ENCODE peak calls at places on chromosomes 5 and 9, in ten cellular contexts. One of them, this sample, is unnamed.

GRCh38 chr9:115058684-115059315 is 59.2 kb downstream of the TNC start:
- DNase-seq in activated naive CD8-positive, alpha-beta T cell treated with anti-CD3 and anti-CD28 coated beads for 36 hours: no peak
- DNase-seq in iris pigment epithelial cell: peak
- DNase-seq in HuH-7.5: no peak
- DNase-seq in stimulated activated CD4-positive, alpha-beta T cell treated with anti-CD3 and anti-CD28 coated beads, Interleukin-4, amount 100 ng/mL, for 24 hours: no peak
- DNase-seq in COR-L47: no peak
- DNase-seq in NCI-H1417: no peak
- DNase-seq in fibroblast of pulmonary artery: peak
- DNase-seq in T47D: no peak
- DNase-seq in GM18507: no peak
- DNase-seq in this sample: peak

GRCh38 chr9:13485068-13485596 is 205.6 kb upstream of the MPDZ start:
- DNase-seq in activated naive CD8-positive, alpha-beta T cell treated with anti-CD3 and anti-CD28 coated beads for 36 hours: no peak
- DNase-seq in iris pigment epithelial cell: peak
- DNase-seq in HuH-7.5: no peak
- DNase-seq in stimulated activated CD4-positive, alpha-beta T cell treated with anti-CD3 and anti-CD28 coated beads, Interleukin-4, amount 100 ng/mL, for 24 hours: no peak
- DNase-seq in COR-L47: no peak
- DNase-seq in NCI-H1417: no peak
- DNase-seq in fibroblast of pulmonary artery: peak
- DNase-seq in T47D: no peak
- DNase-seq in GM18507: no peak
- DNase-seq in this sample: peak

GRCh38 chr9:131628821-131629197 is 83.5 kb downstream of the PRRT1B start:
- DNase-seq in activated naive CD8-positive, alpha-beta T cell treated with anti-CD3 and anti-CD28 coated beads for 36 hours: no peak
- DNase-seq in iris pigment epithelial cell: no peak
- DNase-seq in HuH-7.5: no peak
- DNase-seq in stimulated activated CD4-positive, alpha-beta T cell treated with anti-CD3 and anti-CD28 coated beads, Interleukin-4, amount 100 ng/mL, for 24 hours: no peak
- DNase-seq in COR-L47: no peak
- DNase-seq in NCI-H1417: no peak
- DNase-seq in fibroblast of pulmonary artery: no peak
- DNase-seq in T47D: no peak
- DNase-seq in GM18507: no peak
- DNase-seq in this sample: no peak

GRCh38 chr5:96687812-96688453 is 25.8 kb downstream of the CAST start:
- DNase-seq in activated naive CD8-positive, alpha-beta T cell treated with anti-CD3 and anti-CD28 coated beads for 36 hours: no peak
- DNase-seq in iris pigment epithelial cell: peak
- DNase-seq in HuH-7.5: peak
- DNase-seq in stimulated activated CD4-positive, alpha-beta T cell treated with anti-CD3 and anti-CD28 coated beads, Interleukin-4, amount 100 ng/mL, for 24 hours: no peak
- DNase-seq in COR-L47: peak
- DNase-seq in NCI-H1417: no peak
- DNase-seq in fibroblast of pulmonary artery: peak
- DNase-seq in T47D: peak
- DNase-seq in GM18507: no peak
- DNase-seq in this sample: peak

GRCh38 chr5:149672701-149673455 is 57.2 kb upstream of the PPARGC1B start:
- DNase-seq in activated naive CD8-positive, alpha-beta T cell treated with anti-CD3 and anti-CD28 coated beads for 36 hours: no peak
- DNase-seq in iris pigment epithelial cell: no peak
- DNase-seq in HuH-7.5: no peak
- DNase-seq in stimulated activated CD4-positive, alpha-beta T cell treated with anti-CD3 and anti-CD28 coated beads, Interleukin-4, amount 100 ng/mL, for 24 hours: no peak
- DNase-seq in COR-L47: no peak
- DNase-seq in NCI-H1417: no peak
- DNase-seq in fibroblast of pulmonary artery: no peak
- DNase-seq in T47D: no peak
- DNase-seq in GM18507: no peak
- DNase-seq in this sample: no peak

GRCh38 chr5:89871906-89872305 is 537.6 kb downstream of the CETN3 start:
- DNase-seq in activated naive CD8-positive, alpha-beta T cell treated with anti-CD3 and anti-CD28 coated beads for 36 hours: no peak
- DNase-seq in iris pigment epithelial cell: no peak
- DNase-seq in HuH-7.5: no peak
- DNase-seq in stimulated activated CD4-positive, alpha-beta T cell treated with anti-CD3 and anti-CD28 coated beads, Interleukin-4, amount 100 ng/mL, for 24 hours: no peak
- DNase-seq in COR-L47: no peak
- DNase-seq in NCI-H1417: no peak
- DNase-seq in fibroblast of pulmonary artery: no peak
- DNase-seq in T47D: no peak
- DNase-seq in GM18507: no peak
- DNase-seq in this sample: no peak

GRCh38 chr9:81826541-81826906 is 101.7 kb upstream of the SPATA31D4 start:
- DNase-seq in activated naive CD8-positive, alpha-beta T cell treated with anti-CD3 and anti-CD28 coated beads for 36 hours: no peak
- DNase-seq in iris pigment epithelial cell: no peak
- DNase-seq in HuH-7.5: no peak
- DNase-seq in stimulated activated CD4-positive, alpha-beta T cell treated with anti-CD3 and anti-CD28 coated beads, Interleukin-4, amount 100 ng/mL, for 24 hours: no peak
- DNase-seq in COR-L47: peak
- DNase-seq in NCI-H1417: no peak
- DNase-seq in fibroblast of pulmonary artery: peak
- DNase-seq in T47D: no peak
- DNase-seq in GM18507: no peak
- DNase-seq in this sample: peak

GRCh38 chr9:134324359-134325095 is 1.7 kb upstream of the RXRA start:
- DNase-seq in activated naive CD8-positive, alpha-beta T cell treated with anti-CD3 and anti-CD28 coated beads for 36 hours: no peak
- DNase-seq in iris pigment epithelial cell: peak
- DNase-seq in HuH-7.5: no peak
- DNase-seq in stimulated activated CD4-positive, alpha-beta T cell treated with anti-CD3 and anti-CD28 coated beads, Interleukin-4, amount 100 ng/mL, for 24 hours: peak
- DNase-seq in COR-L47: no peak
- DNase-seq in NCI-H1417: no peak
- DNase-seq in fibroblast of pulmonary artery: no peak
- DNase-seq in T47D: no peak
- DNase-seq in GM18507: no peak
- DNase-seq in this sample: no peak

GRCh38 chr9:115301581-115301980 is 183.6 kb upstream of the TNC start:
- DNase-seq in activated naive CD8-positive, alpha-beta T cell treated with anti-CD3 and anti-CD28 coated beads for 36 hours: no peak
- DNase-seq in iris pigment epithelial cell: no peak
- DNase-seq in HuH-7.5: no peak
- DNase-seq in stimulated activated CD4-positive, alpha-beta T cell treated with anti-CD3 and anti-CD28 coated beads, Interleukin-4, amount 100 ng/mL, for 24 hours: no peak
- DNase-seq in COR-L47: no peak
- DNase-seq in NCI-H1417: no peak
- DNase-seq in fibroblast of pulmonary artery: no peak
- DNase-seq in T47D: no peak
- DNase-seq in GM18507: no peak
- DNase-seq in this sample: no peak

GRCh38 chr5:170176916-170177315 is 55.9 kb upstream of the C5orf58 start:
- DNase-seq in activated naive CD8-positive, alpha-beta T cell treated with anti-CD3 and anti-CD28 coated beads for 36 hours: no peak
- DNase-seq in iris pigment epithelial cell: no peak
- DNase-seq in HuH-7.5: no peak
- DNase-seq in stimulated activated CD4-positive, alpha-beta T cell treated with anti-CD3 and anti-CD28 coated beads, Interleukin-4, amount 100 ng/mL, for 24 hours: no peak
- DNase-seq in COR-L47: peak
- DNase-seq in NCI-H1417: no peak
- DNase-seq in fibroblast of pulmonary artery: no peak
- DNase-seq in T47D: no peak
- DNase-seq in GM18507: no peak
- DNase-seq in this sample: no peak

GRCh38 chr9:116639251-116639741 is 47.8 kb upstream of the TRIM32 start:
- DNase-seq in activated naive CD8-positive, alpha-beta T cell treated with anti-CD3 and anti-CD28 coated beads for 36 hours: no peak
- DNase-seq in iris pigment epithelial cell: peak
- DNase-seq in HuH-7.5: no peak
- DNase-seq in stimulated activated CD4-positive, alpha-beta T cell treated with anti-CD3 and anti-CD28 coated beads, Interleukin-4, amount 100 ng/mL, for 24 hours: no peak
- DNase-seq in COR-L47: no peak
- DNase-seq in NCI-H1417: no peak
- DNase-seq in fibroblast of pulmonary artery: peak
- DNase-seq in T47D: no peak
- DNase-seq in GM18507: no peak
- DNase-seq in this sample: no peak